ENCODE peak calls at places on chromosomes 13 and 19, in ten cellular contexts. One of them, this sample, is unnamed.

GRCh38 chr13:32142956-32143375 is 111.4 kb downstream of the FRY start:
- DNase-seq in psoas muscle: no peak
- DNase-seq in adrenal gland: no peak
- DNase-seq in stomach: no peak
- DNase-seq in uterus: no peak
- DNase-seq in transverse colon: no peak
- DNase-seq in mammary epithelial cell: peak; percentile 17
- DNase-seq in GM12878: no peak
- DNase-seq in MG63: no peak
- DNase-seq in CD8-positive, alpha-beta T cell: no peak
- DNase-seq in this sample: no peak

GRCh38 chr19:30870861-30871260 is 478.4 kb downstream of the TSHZ3 start:
- DNase-seq in uterus: no peak
- DNase-seq in psoas muscle: no peak
- DNase-seq in GM12878: no peak
- DNase-seq in transverse colon: no peak
- DNase-seq in mammary epithelial cell: no peak
- DNase-seq in CD8-positive, alpha-beta T cell: no peak
- DNase-seq in MG63: peak; percentile 28
- DNase-seq in stomach: no peak
- DNase-seq in adrenal gland: peak; percentile 32
- DNase-seq in this sample: no peak

GRCh38 chr13:22482496-22483000 is 698.2 kb upstream of the SGCG start:
- DNase-seq in CD8-positive, alpha-beta T cell: no peak
- DNase-seq in mammary epithelial cell: no peak
- DNase-seq in psoas muscle: no peak
- DNase-seq in adrenal gland: no peak
- DNase-seq in GM12878: no peak
- DNase-seq in stomach: no peak
- DNase-seq in MG63: no peak
- DNase-seq in uterus: no peak
- DNase-seq in transverse colon: no peak
- DNase-seq in this sample: no peak

GRCh38 chr13:79883216-79883615 is 402.3 kb downstream of the NDFIP2 start:
- DNase-seq in CD8-positive, alpha-beta T cell: no peak
- DNase-seq in MG63: no peak
- DNase-seq in stomach: no peak
- DNase-seq in transverse colon: no peak
- DNase-seq in GM12878: no peak
- DNase-seq in psoas muscle: no peak
- DNase-seq in adrenal gland: no peak
- DNase-seq in mammary epithelial cell: no peak
- DNase-seq in uterus: no peak
- DNase-seq in this sample: no peak

GRCh38 chr19:19600793-19601346 is 17.6 kb downstream of the PBX4 start:
- DNase-seq in transverse colon: no peak
- DNase-seq in MG63: no peak
- DNase-seq in stomach: no peak
- DNase-seq in GM12878: peak; percentile 33
- DNase-seq in CD8-positive, alpha-beta T cell: no peak
- DNase-seq in mammary epithelial cell: no peak
- DNase-seq in uterus: no peak
- DNase-seq in adrenal gland: no peak
- DNase-seq in psoas muscle: no peak
- DNase-seq in this sample: no peak

GRCh38 chr13:101623469-101624209 is 171.2 kb downstream of the ITGBL1 start:
- DNase-seq in CD8-positive, alpha-beta T cell: no peak
- DNase-seq in psoas muscle: no peak
- DNase-seq in transverse colon: no peak
- DNase-seq in mammary epithelial cell: no peak
- DNase-seq in MG63: peak; percentile 2
- DNase-seq in GM12878: no peak
- DNase-seq in stomach: no peak
- DNase-seq in adrenal gland: no peak
- DNase-seq in uterus: no peak
- DNase-seq in this sample: no peak

GRCh38 chr13:42354246-42355117 is 82.5 kb downstream of the AKAP11 start:
- DNase-seq in CD8-positive, alpha-beta T cell: peak; percentile 60
- DNase-seq in uterus: no peak
- DNase-seq in GM12878: peak; percentile 53
- DNase-seq in transverse colon: no peak
- DNase-seq in psoas muscle: no peak
- DNase-seq in MG63: peak; percentile 80
- DNase-seq in adrenal gland: no peak
- DNase-seq in stomach: no peak
- DNase-seq in mammary epithelial cell: peak; percentile 74
- DNase-seq in this sample: no peak

GRCh38 chr13:48769107-48769704 is 115.5 kb downstream of the CYSLTR2 start:
- DNase-seq in psoas muscle: peak; percentile 31
- DNase-seq in CD8-positive, alpha-beta T cell: peak; percentile 82
- DNase-seq in MG63: peak; percentile 49
- DNase-seq in mammary epithelial cell: peak; percentile 74
- DNase-seq in stomach: peak; percentile 90
- DNase-seq in adrenal gland: peak; percentile 88
- DNase-seq in transverse colon: peak; percentile 88
- DNase-seq in GM12878: peak; percentile 68
- DNase-seq in uterus: peak; percentile 61
- DNase-seq in this sample: peak; percentile 40

GRCh38 chr13:51050021-51050886 is 60.8 kb downstream of the C13orf42 start:
- DNase-seq in mammary epithelial cell: no peak
- DNase-seq in psoas muscle: no peak
- DNase-seq in MG63: no peak
- DNase-seq in CD8-positive, alpha-beta T cell: no peak
- DNase-seq in adrenal gland: no peak
- DNase-seq in GM12878: no peak
- DNase-seq in uterus: no peak
- DNase-seq in transverse colon: no peak
- DNase-seq in stomach: no peak
- DNase-seq in this sample: no peak

GRCh38 chr19:8890260-8890659 is 58.1 kb downstream of the MBD3L1 start:
- DNase-seq in uterus: no peak
- DNase-seq in transverse colon: no peak
- DNase-seq in adrenal gland: no peak
- DNase-seq in CD8-positive, alpha-beta T cell: no peak
- DNase-seq in MG63: no peak
- DNase-seq in psoas muscle: no peak
- DNase-seq in stomach: no peak
- DNase-seq in mammary epithelial cell: no peak
- DNase-seq in GM12878: no peak
- DNase-seq in this sample: no peak

GRCh38 chr19:8654591-8655339 is 24.3 kb downstream of the NFILZ start:
- DNase-seq in MG63: peak; percentile 58
- DNase-seq in transverse colon: peak; percentile 50
- DNase-seq in adrenal gland: peak; percentile 41
- DNase-seq in CD8-positive, alpha-beta T cell: peak; percentile 86
- DNase-seq in uterus: peak; percentile 38
- DNase-seq in GM12878: no peak
- DNase-seq in stomach: peak; percentile 47
- DNase-seq in psoas muscle: peak; percentile 35
- DNase-seq in mammary epithelial cell: peak; percentile 16
- DNase-seq in this sample: peak; percentile 55

GRCh38 chr19:3357362-3357730 is 9.0 kb upstream of the NFIC start:
- DNase-seq in GM12878: no peak
- DNase-seq in mammary epithelial cell: no peak
- DNase-seq in stomach: no peak
- DNase-seq in CD8-positive, alpha-beta T cell: no peak
- DNase-seq in psoas muscle: no peak
- DNase-seq in transverse colon: no peak
- DNase-seq in uterus: no peak
- DNase-seq in adrenal gland: no peak
- DNase-seq in MG63: no peak
- DNase-seq in this sample: no peak

GRCh38 chr19:47353307-47353712 is 4.2 kb downstream of the DHX34 start:
- DNase-seq in mammary epithelial cell: no peak
- DNase-seq in MG63: no peak
- DNase-seq in CD8-positive, alpha-beta T cell: no peak
- DNase-seq in transverse colon: peak; percentile 74
- DNase-seq in GM12878: no peak
- DNase-seq in psoas muscle: no peak
- DNase-seq in uterus: no peak
- DNase-seq in adrenal gland: no peak
- DNase-seq in stomach: peak; percentile 77
- DNase-seq in this sample: no peak

GRCh38 chr13:44470623-44471562 is 97.3 kb downstream of the SERP2 start:
- DNase-seq in CD8-positive, alpha-beta T cell: no peak
- DNase-seq in stomach: no peak
- DNase-seq in uterus: no peak
- DNase-seq in GM12878: no peak
- DNase-seq in transverse colon: no peak
- DNase-seq in adrenal gland: no peak
- DNase-seq in psoas muscle: no peak
- DNase-seq in MG63: no peak
- DNase-seq in mammary epithelial cell: no peak
- DNase-seq in this sample: no peak

GRCh38 chr13:108657520-108657919 is 28.1 kb downstream of the MYO16 start:
- DNase-seq in mammary epithelial cell: no peak
- DNase-seq in transverse colon: no peak
- DNase-seq in MG63: no peak
- DNase-seq in psoas muscle: no peak
- DNase-seq in CD8-positive, alpha-beta T cell: no peak
- DNase-seq in uterus: no peak
- DNase-seq in adrenal gland: no peak
- DNase-seq in stomach: no peak
- DNase-seq in GM12878: no peak
- DNase-seq in this sample: no peak

GRCh38 chr19:27718262-27718661 is 1494.7 kb downstream of the UQCRFS1 start:
- DNase-seq in MG63: no peak
- DNase-seq in CD8-positive, alpha-beta T cell: no peak
- DNase-seq in psoas muscle: no peak
- DNase-seq in uterus: no peak
- DNase-seq in transverse colon: no peak
- DNase-seq in stomach: no peak
- DNase-seq in adrenal gland: no peak
- DNase-seq in mammary epithelial cell: peak; percentile 30
- DNase-seq in GM12878: no peak
- DNase-seq in this sample: no peak

GRCh38 chr19:27717825-27718224 is 1495.1 kb downstream of the UQCRFS1 start:
- DNase-seq in GM12878: no peak
- DNase-seq in uterus: no peak
- DNase-seq in adrenal gland: no peak
- DNase-seq in transverse colon: no peak
- DNase-seq in psoas muscle: no peak
- DNase-seq in CD8-positive, alpha-beta T cell: no peak
- DNase-seq in mammary epithelial cell: no peak
- DNase-seq in MG63: no peak
- DNase-seq in stomach: no peak
- DNase-seq in this sample: no peak

GRCh38 chr19:27720155-27720554 is 1492.8 kb downstream of the UQCRFS1 start:
- DNase-seq in MG63: no peak
- DNase-seq in mammary epithelial cell: no peak
- DNase-seq in stomach: no peak
- DNase-seq in psoas muscle: no peak
- DNase-seq in adrenal gland: no peak
- DNase-seq in CD8-positive, alpha-beta T cell: no peak
- DNase-seq in transverse colon: no peak
- DNase-seq in uterus: no peak
- DNase-seq in GM12878: no peak
- DNase-seq in this sample: no peak

GRCh38 chr19:27716922-27717321 is 1496.0 kb downstream of the UQCRFS1 start:
- DNase-seq in adrenal gland: no peak
- DNase-seq in psoas muscle: no peak
- DNase-seq in uterus: no peak
- DNase-seq in transverse colon: no peak
- DNase-seq in mammary epithelial cell: no peak
- DNase-seq in MG63: no peak
- DNase-seq in stomach: no peak
- DNase-seq in CD8-positive, alpha-beta T cell: no peak
- DNase-seq in GM12878: no peak
- DNase-seq in this sample: no peak

DNA sequence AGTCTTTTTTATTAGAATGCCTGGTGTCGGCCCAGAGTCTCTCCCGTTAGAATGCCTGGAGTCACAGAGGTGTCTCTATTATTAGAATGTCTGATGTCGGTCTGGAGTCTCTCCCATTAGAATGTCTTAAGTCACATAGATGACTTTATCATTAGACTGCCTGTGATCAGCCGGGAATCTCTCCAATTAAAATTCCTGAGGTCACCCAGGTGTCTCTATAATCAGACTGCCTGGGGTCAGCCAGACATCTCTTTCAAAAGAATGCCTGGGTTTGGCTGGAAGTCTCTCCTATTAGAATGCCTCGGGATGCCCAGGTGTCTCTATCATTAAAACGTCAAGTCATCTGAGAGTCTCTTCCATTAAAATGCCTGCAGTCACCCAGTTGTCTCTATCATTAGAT is 1493.9 kb downstream of the UQCRFS1 start:
- DNase-seq in adrenal gland: no peak
- DNase-seq in MG63: no peak
- DNase-seq in uterus: no peak
- DNase-seq in transverse colon: no peak
- DNase-seq in psoas muscle: no peak
- DNase-seq in stomach: no peak
- DNase-seq in GM12878: no peak
- DNase-seq in mammary epithelial cell: no peak
- DNase-seq in CD8-positive, alpha-beta T cell: no peak
- DNase-seq in this sample: no peak
- H3K9me3 ChIP-seq in adrenal gland: peaks cover 11% of the 10 kb centered on the region
- H3K9me3 ChIP-seq in MG63: peaks cover 4% of the 10 kb centered on the region
- H3K9me3 ChIP-seq in uterus: no peaks in the 10 kb centered on the region
- H3K9me3 ChIP-seq in transverse colon: peaks cover 25% of the 10 kb centered on the region
- H3K9me3 ChIP-seq in psoas muscle: peaks cover 11% of the 10 kb centered on the region
- H3K9me3 ChIP-seq in stomach: peaks cover 95% of the 10 kb centered on the region
- H3K9me3 ChIP-seq in GM12878: no peaks in the 10 kb centered on the region
- H3K9me3 ChIP-seq in mammary epithelial cell: no peaks in the 10 kb centered on the region
- H3K9me3 ChIP-seq in CD8-positive, alpha-beta T cell: peaks cover 16% of the 10 kb centered on the region
- H3K9me3 ChIP-seq in this sample: peaks cover 7% of the 10 kb centered on the region

GRCh38 chr13:25806304-25806974 is 245.4 kb downstream of the SHISA2 start:
- DNase-seq in MG63: no peak
- DNase-seq in uterus: no peak
- DNase-seq in mammary epithelial cell: peak; percentile 63
- DNase-seq in GM12878: peak; percentile 25
- DNase-seq in adrenal gland: no peak
- DNase-seq in stomach: no peak
- DNase-seq in transverse colon: no peak
- DNase-seq in CD8-positive, alpha-beta T cell: no peak
- DNase-seq in psoas muscle: no peak
- DNase-seq in this sample: no peak
- H3K9me3 ChIP-seq in MG63: no peaks in the 10 kb centered on the region
- H3K9me3 ChIP-seq in uterus: no peaks in the 10 kb centered on the region
- H3K9me3 ChIP-seq in mammary epithelial cell: peaks cover 3% of the 10 kb centered on the region
- H3K9me3 ChIP-seq in GM12878: no peaks in the 10 kb centered on the region
- H3K9me3 ChIP-seq in adrenal gland: no peaks in the 10 kb centered on the region
- H3K9me3 ChIP-seq in stomach: no peaks in the 10 kb centered on the region
- H3K9me3 ChIP-seq in transverse colon: peaks cover under 1% of the 10 kb centered on the region
- H3K9me3 ChIP-seq in CD8-positive, alpha-beta T cell: no peaks in the 10 kb centered on the region
- H3K9me3 ChIP-seq in psoas muscle: peaks cover 2% of the 10 kb centered on the region
- H3K9me3 ChIP-seq in this sample: no peaks in the 10 kb centered on the region

GRCh38 chr19:53237114-53237777 is 17.4 kb downstream of the ZNF677 start:
- DNase-seq in transverse colon: no peak
- DNase-seq in GM12878: no peak
- DNase-seq in CD8-positive, alpha-beta T cell: no peak
- DNase-seq in mammary epithelial cell: no peak
- DNase-seq in MG63: no peak
- DNase-seq in uterus: no peak
- DNase-seq in stomach: no peak
- DNase-seq in psoas muscle: no peak
- DNase-seq in adrenal gland: no peak
- DNase-seq in this sample: no peak
- H3K9me3 ChIP-seq in transverse colon: peaks cover 74% of the 10 kb centered on the region
- H3K9me3 ChIP-seq in GM12878: peaks cover 2% of the 10 kb centered on the region
- H3K9me3 ChIP-seq in CD8-positive, alpha-beta T cell: peaks cover 55% of the 10 kb centered on the region
- H3K9me3 ChIP-seq in mammary epithelial cell: peaks cover 52% of the 10 kb centered on the region
- H3K9me3 ChIP-seq in MG63: peaks cover 34% of the 10 kb centered on the region
- H3K9me3 ChIP-seq in uterus: peaks cover 4% of the 10 kb centered on the region
- H3K9me3 ChIP-seq in stomach: peaks cover 100% of the 10 kb centered on the region
- H3K9me3 ChIP-seq in psoas muscle: peaks cover 98% of the 10 kb centered on the region
- H3K9me3 ChIP-seq in adrenal gland: peaks cover 91% of the 10 kb centered on the region
- H3K9me3 ChIP-seq in this sample: peaks cover 20% of the 10 kb centered on the region

GRCh38 chr19:44254496-44254895 is 5.2 kb upstream of the ZNF233 start:
- DNase-seq in CD8-positive, alpha-beta T cell: no peak
- DNase-seq in psoas muscle: no peak
- DNase-seq in adrenal gland: no peak
- DNase-seq in stomach: no peak
- DNase-seq in MG63: no peak
- DNase-seq in uterus: no peak
- DNase-seq in transverse colon: no peak
- DNase-seq in mammary epithelial cell: no peak
- DNase-seq in GM12878: no peak
- DNase-seq in this sample: no peak
- H3K9me3 ChIP-seq in CD8-positive, alpha-beta T cell: peaks cover 26% of the 10 kb centered on the region
- H3K9me3 ChIP-seq in psoas muscle: peaks cover 88% of the 10 kb centered on the region
- H3K9me3 ChIP-seq in adrenal gland: peaks cover 69% of the 10 kb centered on the region
- H3K9me3 ChIP-seq in stomach: peaks cover 98% of the 10 kb centered on the region
- H3K9me3 ChIP-seq in MG63: peaks cover 66% of the 10 kb centered on the region
- H3K9me3 ChIP-seq in uterus: no peaks in the 10 kb centered on the region
- H3K9me3 ChIP-seq in transverse colon: peaks cover 75% of the 10 kb centered on the region
- H3K9me3 ChIP-seq in mammary epithelial cell: peaks cover 26% of the 10 kb centered on the region
- H3K9me3 ChIP-seq in GM12878: peaks cover 2% of the 10 kb centered on the region
- H3K9me3 ChIP-seq in this sample: peaks cover 25% of the 10 kb centered on the region

This sample was measured in T-helper 17 cell.